ENCODE peak calls at places on chromosomes 3 and 15, in four cellular contexts. Q is esophagus muscularis mucosa, X is lung, S is BE2C. C is an unnamed sample.

GRCh38 chr3:61008168-61008737 is 243.0 kb downstream of the FHIT start:
- DNase-seq in S (no peak), X (no peak), Q (no peak), C (no peak)

GRCh38 chr3:113287111-113287817 is 75.9 kb downstream of the BOC start:
- DNase-seq in S (no peak), X (no peak), Q (no peak), C (peak)

GRCh38 chr3:148202386-148202785 is 495.3 kb upstream of the AGTR1 start:
- DNase-seq in Q (no peak), X (no peak), S (peak), C (no peak)

GRCh38 chr3:142175478-142175877 is 26.1 kb upstream of the TFDP2 start:
- DNase-seq in X (no peak), S (no peak), Q (no peak), C (no peak)

GRCh38 chr15:67967871-67968423 is 86.2 kb upstream of the PIAS1 start:
- DNase-seq in X (peak), Q (no peak), S (peak), C (peak)

GRCh38 chr3:142850395-142851023 is 38.4 kb downstream of the PCOLCE2 start:
- DNase-seq in S (no peak), X (peak), Q (no peak), C (peak)

GRCh38 chr3:169133178-169134161 is 530.0 kb downstream of the MECOM start:
- DNase-seq in S (no peak), X (no peak), Q (no peak), C (peak)

GRCh38 chr15:31141792-31142191 is 40.3 kb upstream of the TRPM1 start:
- DNase-seq in S (no peak), Q (peak), X (no peak), C (no peak)

GRCh38 chr3:167406876-167407492 is 26.9 kb upstream of the ZBBX start:
- DNase-seq in X (peak), Q (no peak), S (peak), C (peak)

GRCh38 chr3:62041681-62042080 is 331.7 kb downstream of the FEZF2 start:
- DNase-seq in X (no peak), Q (no peak), S (no peak), C (peak)

GRCh38 chr3:115021061-115021460 is 126.0 kb downstream of the ZBTB20 start:
- DNase-seq in Q (no peak), X (no peak), S (no peak), C (no peak)

GRCh38 chr15:100667405-100668320 is 65.3 kb downstream of the ASB7 start:
- DNase-seq in Q (no peak), S (no peak), X (no peak), C (no peak)

GRCh38 chr15:100020181-100020580 is 286.9 kb upstream of the LYSMD4 start:
- DNase-seq in S (no peak), X (no peak), Q (no peak), C (peak)

GRCh38 chr3:181868576-181868975 is 156.9 kb downstream of the SOX2 start:
- DNase-seq in Q (no peak), S (no peak), X (no peak), C (no peak)
- TF ChIP-seq CTCF in Q (no peak), S (no peak), X (no peak), C (no peak)

DNA sequence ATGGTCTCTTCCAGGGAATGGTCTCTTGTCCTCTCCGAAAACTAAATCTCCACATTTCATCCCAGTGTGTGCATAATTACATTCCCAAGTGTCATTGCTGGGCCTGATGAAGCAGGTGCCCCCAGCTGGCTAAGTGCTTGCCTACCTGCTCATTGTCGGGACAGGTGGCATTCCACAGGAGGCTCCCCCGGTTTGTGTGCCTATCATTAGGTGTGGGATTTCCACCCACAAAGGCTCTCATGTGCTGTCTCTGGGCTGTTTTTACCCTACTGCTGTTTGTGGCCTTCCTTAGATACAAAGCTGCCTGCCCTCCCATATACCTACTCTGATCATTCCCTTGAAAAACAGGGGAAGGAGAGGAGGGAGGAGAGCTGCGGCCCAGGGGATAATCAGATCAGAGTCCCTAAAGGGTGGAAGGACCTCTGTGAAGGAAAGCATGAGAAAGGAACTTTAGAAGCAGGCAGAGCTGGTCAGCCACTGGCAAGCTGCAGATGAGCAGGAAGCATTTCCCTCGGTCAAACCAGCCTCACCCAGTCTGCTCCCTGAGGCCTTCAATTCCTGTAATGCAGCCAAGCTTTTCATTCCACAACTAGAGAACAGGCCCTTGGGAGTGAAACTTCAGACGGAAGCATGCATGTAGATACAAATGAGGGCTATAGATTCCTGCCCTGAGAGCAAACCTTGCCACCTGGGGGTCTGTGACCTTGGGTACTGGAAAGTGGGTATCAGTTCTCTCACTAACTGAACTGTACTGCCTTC is 60.7 kb upstream of the HEG1 start:
- DNase-seq in Q (no peak), X (no peak), S (no peak), C (peak)
- H3K4me3 ChIP-seq in Q (no peak), X (no peak), S (no peak), C (no peak)

GRCh38 chr15:98281130-98281529 is 320.6 kb downstream of the ARRDC4 start:
- DNase-seq in S (no peak), X (no peak), Q (peak), C (no peak)
- TF ChIP-seq CTCF in S (no peak), X (no peak), Q (no peak), C (no peak)

GRCh38 chr3:64214002-64214696 is 11.1 kb downstream of the PRICKLE2 start:
- DNase-seq in X (peak), Q (peak), S (peak), C (peak)

GRCh38 chr3:64214697-64215018 is 10.6 kb downstream of the PRICKLE2 start:
- DNase-seq in Q (peak), S (no peak), X (no peak), C (peak)

GRCh38 chr3:64216706-64217105 is 8.6 kb downstream of the PRICKLE2 start:
- DNase-seq in X (no peak), Q (no peak), S (no peak), C (peak)

GRCh38 chr3:64215559-64215958 is 9.7 kb downstream of the PRICKLE2 start:
- DNase-seq in X (no peak), S (no peak), Q (no peak), C (no peak)

GRCh38 chr3:64215084-64215483 is 10.2 kb downstream of the PRICKLE2 start:
- DNase-seq in X (no peak), Q (no peak), S (no peak), C (no peak)
- H3K4me3 ChIP-seq in X (no peak), Q (peak), S (no peak), C (no peak)

GRCh38 chr3:9800529-9800928 is 7.6 kb downstream of the ARPC4 start:
- DNase-seq in Q (no peak), X (no peak), S (no peak), C (no peak)
- TF ChIP-seq CTCF in Q (no peak), X (no peak), S (peak), C (peak)

C was measured in epithelial cell of esophagus.